ENCODE peak calls at places on chromosome 7, in ten cellular contexts. E is stimulated activated CD4-positive, alpha-beta T cell treated with anti-CD3 and anti-CD28 coated beads, Interleukin-15, amount 100 ng/mL, for 1 hour; D is RCC 7860; N is AG04450; P is naive thymus-derived CD8-positive, alpha-beta T cell; K is stimulated activated CD8-positive, alpha-beta memory T cell treated with anti-CD3 and anti-CD28 coated beads, Interleukin-2, amount 100 ng/mL, for 48 hours; C is PC-3; G is GM23248; F is psoas muscle; Z is aorta. M is an unnamed sample.

GRCh38 chr7:45881759-45882464 is 6.4 kb upstream of the IGFBP1 start:
- DNase-seq in P (no peak), C (no peak), E (no peak), G (peak; percentile 95), K (no peak), Z (no peak), F (no peak), N (peak; percentile 55), D (no peak), M (no peak)

GRCh38 chr7:47557317-47557985 is 24.5 kb downstream of the TNS3 start:
- DNase-seq in E (no peak), C (peak; percentile 78), K (no peak), P (no peak), D (no peak), F (peak; percentile 49), G (peak; percentile 86), Z (no peak), N (no peak), M (no peak)

GRCh38 chr7:3914385-3914784 is 613.3 kb downstream of the SDK1 start:
- DNase-seq in G (no peak), N (no peak), C (no peak), D (no peak), K (no peak), Z (no peak), P (no peak), F (no peak), E (no peak), M (no peak)

GRCh38 chr7:141571059-141571458 is 19.8 kb downstream of the AGK start:
- DNase-seq in G (no peak), Z (no peak), K (no peak), P (no peak), C (no peak), D (no peak), F (no peak), N (no peak), E (no peak), M (no peak)

GRCh38 chr7:159142204-159142603 is 2.5 kb downstream of the VIPR2 start:
- DNase-seq in N (no peak), E (no peak), F (no peak), P (no peak), C (no peak), Z (no peak), D (no peak), G (no peak), K (no peak), M (no peak)

GRCh38 chr7:31443457-31443856 is 70.4 kb upstream of the ITPRID1 start:
- DNase-seq in E (no peak), N (no peak), P (no peak), Z (no peak), D (peak; percentile 65), F (no peak), C (peak; percentile 79), K (no peak), G (peak; percentile 72), M (peak; percentile 45)

GRCh38 chr7:29131678-29132077 is 14.7 kb downstream of the CPVL start:
- DNase-seq in Z (no peak), N (no peak), D (no peak), K (no peak), E (no peak), G (no peak), P (no peak), C (no peak), F (no peak), M (no peak)

GRCh38 chr7:81439591-81439990 is 330.3 kb downstream of the HGF start:
- DNase-seq in P (no peak), E (no peak), N (no peak), G (no peak), K (no peak), C (no peak), F (no peak), D (no peak), Z (no peak), M (no peak)

GRCh38 chr7:121500659-121501058 is 104.6 kb upstream of the FAM3C start:
- DNase-seq in G (no peak), K (no peak), C (peak; percentile 14), N (no peak), D (peak; percentile 13), E (no peak), P (no peak), Z (no peak), F (no peak), M (no peak)

GRCh38 chr7:77425151-77426051 is 9.3 kb upstream of the GSAP start:
- DNase-seq in K (no peak), N (peak; percentile 48), D (peak; percentile 75), Z (no peak), F (no peak), E (no peak), C (peak; percentile 91), G (peak; percentile 70), P (no peak), M (peak; percentile 43)

GRCh38 chr7:139618482-139619366 is 95.2 kb downstream of the CLEC2L start:
- DNase-seq in N (no peak), K (no peak), P (peak; percentile 40), Z (no peak), E (peak; percentile 35), G (peak; percentile 72), C (peak; percentile 60), D (no peak), F (no peak), M (peak; percentile 48)

GRCh38 chr7:2116903-2117680 is 115.7 kb downstream of the MAD1L1 start:
- DNase-seq in K (no peak), C (no peak), F (no peak), E (no peak), D (no peak), P (no peak), N (no peak), G (no peak), Z (no peak), M (peak; percentile 81)

GRCh38 chr7:94679341-94679740 is 23.4 kb upstream of the SGCE start:
- DNase-seq in N (no peak), F (no peak), G (no peak), D (no peak), Z (no peak), K (no peak), E (no peak), C (no peak), P (no peak), M (no peak)

GRCh38 chr7:143479055-143479766 is 1.5 kb downstream of the TAS2R41 start:
- DNase-seq in K (no peak), F (no peak), E (no peak), D (no peak), G (peak; percentile 60), C (no peak), Z (no peak), P (no peak), N (no peak), M (no peak)

M was measured in SK-N-SH.